ENCODE peak calls at places on chromosomes 7 and 10, in ten cellular contexts. A is CD4-positive, alpha-beta T cell; I is HT1080; G is D341Med; M is immature natural killer cell; X is DMS53; Z is NCI-H1930; N is ACHN; R is HT-29; D is left cardiac atrium. T is an unnamed sample.

GRCh38 chr7:142329062-142329788 is 71.4 kb upstream of the PRSS58 start:
- DNase-seq in M (no peak), G (no peak), N (peak), I (no peak), A (no peak), R (no peak), X (no peak), Z (no peak), D (no peak), T (no peak)

GRCh38 chr7:69049341-69049740 is 548.9 kb upstream of the AUTS2 start:
- DNase-seq in G (no peak), N (no peak), I (no peak), Z (no peak), X (no peak), R (no peak), D (no peak), M (no peak), A (no peak), T (peak)

GRCh38 chr7:125059861-125060456 is 130.3 kb upstream of the POT1 start:
- DNase-seq in G (no peak), M (no peak), Z (no peak), A (no peak), R (peak), D (no peak), I (no peak), X (peak), N (peak), T (no peak)

GRCh38 chr10:121628859-121629258 is 30.6 kb upstream of the FGFR2 start:
- DNase-seq in I (no peak), M (no peak), D (no peak), Z (no peak), R (no peak), A (no peak), G (no peak), X (no peak), N (no peak), T (no peak)

GRCh38 chr7:16431646-16432424 is 10.5 kb upstream of the CRPPA start:
- DNase-seq in A (no peak), N (peak), G (peak), I (peak), R (peak), Z (peak), M (peak), X (peak), D (no peak), T (peak)

GRCh38 chr10:75121322-75121721 is 9.9 kb downstream of the SAMD8 start:
- DNase-seq in A (no peak), G (no peak), Z (no peak), R (no peak), I (no peak), M (no peak), X (no peak), N (no peak), D (no peak), T (no peak)

GRCh38 chr7:129238546-129238945 is 13.7 kb downstream of the AHCYL2 start:
- DNase-seq in G (no peak), X (no peak), M (no peak), D (no peak), Z (no peak), A (no peak), N (no peak), I (no peak), R (no peak), T (no peak)

GRCh38 chr7:98223351-98223897 is 12.2 kb downstream of the BHLHA15 start:
- DNase-seq in G (peak), M (no peak), A (no peak), Z (no peak), D (peak), R (no peak), I (no peak), N (no peak), X (no peak), T (no peak)

GRCh38 chr10:69319911-69320316 is 41.6 kb downstream of the HK1 start:
- DNase-seq in I (no peak), X (no peak), D (no peak), A (no peak), M (no peak), Z (no peak), G (no peak), R (no peak), N (no peak), T (no peak)

GRCh38 chr7:140899883-140900282 is 24.8 kb downstream of the BRAF start:
- DNase-seq in D (no peak), A (no peak), Z (no peak), R (no peak), N (no peak), M (no peak), I (no peak), X (peak), G (peak), T (peak)

GRCh38 chr7:130560972-130561371 is 69.1 kb downstream of the MEST start:
- DNase-seq in I (peak), M (no peak), G (peak), D (no peak), Z (no peak), N (peak), X (peak), A (no peak), R (peak), T (peak)

GRCh38 chr10:131216681-131217230 is 94.8 kb downstream of the TCERG1L start:
- DNase-seq in X (no peak), R (no peak), Z (no peak), I (no peak), G (no peak), M (no peak), D (peak), A (no peak), N (no peak), T (no peak)

GRCh38 chr10:26997610-26998009 is 102.7 kb downstream of the ANKRD26 start:
- DNase-seq in M (no peak), D (no peak), A (no peak), R (no peak), I (no peak), N (no peak), X (no peak), Z (no peak), G (no peak), T (no peak)

GRCh38 chr10:68550747-68551411 is 9.3 kb upstream of the TET1 start:
- DNase-seq in M (peak), D (no peak), N (peak), A (peak), I (peak), Z (peak), G (peak), R (peak), X (peak), T (peak)

GRCh38 chr7:118713039-118713438 is 488.5 kb downstream of the ANKRD7 start:
- DNase-seq in D (no peak), A (no peak), N (no peak), M (no peak), R (no peak), X (no peak), Z (no peak), I (no peak), G (no peak), T (no peak)

GRCh38 chr10:69451784-69452251 is 553 bp downstream of the TSPAN15 start:
- DNase-seq in N (peak), R (peak), D (no peak), M (no peak), A (no peak), I (no peak), X (peak), Z (no peak), G (peak), T (no peak)

GRCh38 chr10:70433581-70434280 is 7.8 kb downstream of the NODAL start:
- DNase-seq in N (no peak), G (no peak), R (no peak), A (no peak), Z (no peak), X (no peak), D (no peak), I (no peak), M (no peak), T (no peak)

GRCh38 chr10:91901784-91902677 is 7.3 kb downstream of the FGFBP3 start:
- DNase-seq in I (peak), N (peak), M (peak), Z (no peak), G (no peak), D (no peak), X (peak), A (peak), R (peak), T (peak)

GRCh38 chr7:82012453-82012852 is 242.6 kb upstream of the HGF start:
- DNase-seq in A (no peak), X (no peak), D (no peak), M (no peak), G (no peak), N (no peak), R (no peak), Z (peak), I (no peak), T (no peak)

GRCh38 chr10:28708921-28709461 is 31.7 kb downstream of the BAMBI start:
- DNase-seq in N (no peak), M (no peak), D (no peak), R (no peak), X (no peak), I (no peak), G (no peak), A (no peak), Z (no peak), T (no peak)

GRCh38 chr10:3780056-3780765 is 4.8 kb downstream of the KLF6 start:
- DNase-seq in M (no peak), A (no peak), I (peak), Z (no peak), G (no peak), X (peak), R (peak), N (peak), D (no peak), T (peak)

GRCh38 chr10:62491597-62491996 is 117.4 kb downstream of the ZNF365 start:
- DNase-seq in M (no peak), X (no peak), G (no peak), A (no peak), R (no peak), D (no peak), N (no peak), I (no peak), Z (no peak), T (no peak)